ENCODE peak calls at places on chromosomes 3 and 15, in nine cellular contexts. One of them, this sample, is unnamed.

GRCh38 chr3:107842940-107843339 is 247.9 kb downstream of the CD47 start:
- DNase-seq in MV-4-11: no peak
- DNase-seq in globus pallidus: no peak
- DNase-seq in GDM1: no peak
- DNase-seq in activated T-cell treated with anti-CD3 and anti-CD28 coated beads for 1 hour: no peak
- DNase-seq in left cardiac atrium: no peak
- DNase-seq in thoracic aorta: no peak
- DNase-seq in left ventricle myocardium superior: no peak
- DNase-seq in GM04503: no peak
- DNase-seq in this sample: no peak

GRCh38 chr3:139427283-139428060 is 38.0 kb upstream of the COPB2 start:
- DNase-seq in MV-4-11: peak; percentile 81
- DNase-seq in globus pallidus: peak; percentile 85
- DNase-seq in GDM1: peak; percentile 4
- DNase-seq in activated T-cell treated with anti-CD3 and anti-CD28 coated beads for 1 hour: no peak
- DNase-seq in left cardiac atrium: no peak
- DNase-seq in thoracic aorta: no peak
- DNase-seq in left ventricle myocardium superior: no peak
- DNase-seq in GM04503: peak; percentile 34
- DNase-seq in this sample: no peak

GRCh38 chr3:143343944-143344343 is 224.4 kb downstream of the CHST2 start:
- DNase-seq in MV-4-11: no peak
- DNase-seq in globus pallidus: peak; percentile 61
- DNase-seq in GDM1: no peak
- DNase-seq in activated T-cell treated with anti-CD3 and anti-CD28 coated beads for 1 hour: no peak
- DNase-seq in left cardiac atrium: no peak
- DNase-seq in thoracic aorta: no peak
- DNase-seq in left ventricle myocardium superior: no peak
- DNase-seq in GM04503: no peak
- DNase-seq in this sample: no peak

GRCh38 chr3:115245899-115246298 is 98.8 kb upstream of the ZBTB20 start:
- DNase-seq in MV-4-11: peak; percentile 9
- DNase-seq in globus pallidus: no peak
- DNase-seq in GDM1: no peak
- DNase-seq in activated T-cell treated with anti-CD3 and anti-CD28 coated beads for 1 hour: no peak
- DNase-seq in left cardiac atrium: no peak
- DNase-seq in thoracic aorta: no peak
- DNase-seq in left ventricle myocardium superior: no peak
- DNase-seq in GM04503: no peak
- DNase-seq in this sample: no peak

GRCh38 chr3:146469206-146470017 is at the start of gene PLSCR2:
- DNase-seq in MV-4-11: no peak
- DNase-seq in globus pallidus: peak; percentile 22
- DNase-seq in GDM1: no peak
- DNase-seq in activated T-cell treated with anti-CD3 and anti-CD28 coated beads for 1 hour: peak; percentile 52
- DNase-seq in left cardiac atrium: peak; percentile 67
- DNase-seq in thoracic aorta: peak; percentile 8
- DNase-seq in left ventricle myocardium superior: peak; percentile 69
- DNase-seq in GM04503: no peak
- DNase-seq in this sample: peak; percentile 86

GRCh38 chr3:192835818-192836468 is 81.7 kb downstream of the MB21D2 start:
- DNase-seq in MV-4-11: peak; percentile 82
- DNase-seq in globus pallidus: no peak
- DNase-seq in GDM1: no peak
- DNase-seq in activated T-cell treated with anti-CD3 and anti-CD28 coated beads for 1 hour: no peak
- DNase-seq in left cardiac atrium: peak; percentile 41
- DNase-seq in thoracic aorta: no peak
- DNase-seq in left ventricle myocardium superior: peak; percentile 68
- DNase-seq in GM04503: peak; percentile 45
- DNase-seq in this sample: peak; percentile 70

GRCh38 chr3:134252766-134253165 is 2.1 kb upstream of the RYK start:
- DNase-seq in MV-4-11: no peak
- DNase-seq in globus pallidus: no peak
- DNase-seq in GDM1: no peak
- DNase-seq in activated T-cell treated with anti-CD3 and anti-CD28 coated beads for 1 hour: no peak
- DNase-seq in left cardiac atrium: no peak
- DNase-seq in thoracic aorta: no peak
- DNase-seq in left ventricle myocardium superior: no peak
- DNase-seq in GM04503: no peak
- DNase-seq in this sample: no peak

GRCh38 chr3:64642327-64643151 is 45.3 kb downstream of the ADAMTS9 start:
- DNase-seq in MV-4-11: no peak
- DNase-seq in globus pallidus: no peak
- DNase-seq in GDM1: no peak
- DNase-seq in activated T-cell treated with anti-CD3 and anti-CD28 coated beads for 1 hour: no peak
- DNase-seq in left cardiac atrium: no peak
- DNase-seq in thoracic aorta: no peak
- DNase-seq in left ventricle myocardium superior: no peak
- DNase-seq in GM04503: no peak
- DNase-seq in this sample: no peak

GRCh38 chr3:58766587-58767282 is 100.2 kb upstream of the FAM3D start:
- DNase-seq in MV-4-11: no peak
- DNase-seq in globus pallidus: no peak
- DNase-seq in GDM1: no peak
- DNase-seq in activated T-cell treated with anti-CD3 and anti-CD28 coated beads for 1 hour: no peak
- DNase-seq in left cardiac atrium: no peak
- DNase-seq in thoracic aorta: no peak
- DNase-seq in left ventricle myocardium superior: no peak
- DNase-seq in GM04503: no peak
- DNase-seq in this sample: no peak

GRCh38 chr3:100042577-100042981 is 71.7 kb downstream of the FILIP1L start:
- DNase-seq in MV-4-11: no peak
- DNase-seq in globus pallidus: no peak
- DNase-seq in GDM1: no peak
- DNase-seq in activated T-cell treated with anti-CD3 and anti-CD28 coated beads for 1 hour: no peak
- DNase-seq in left cardiac atrium: no peak
- DNase-seq in thoracic aorta: no peak
- DNase-seq in left ventricle myocardium superior: no peak
- DNase-seq in GM04503: peak; percentile 73
- DNase-seq in this sample: no peak

GRCh38 chr15:74768771-74769342 is 13.0 kb upstream of the CSK start:
- DNase-seq in MV-4-11: peak; percentile 37
- DNase-seq in globus pallidus: peak; percentile 54
- DNase-seq in GDM1: peak; percentile 22
- DNase-seq in activated T-cell treated with anti-CD3 and anti-CD28 coated beads for 1 hour: no peak
- DNase-seq in left cardiac atrium: peak; percentile 67
- DNase-seq in thoracic aorta: no peak
- DNase-seq in left ventricle myocardium superior: peak; percentile 70
- DNase-seq in GM04503: no peak
- DNase-seq in this sample: peak; percentile 78

GRCh38 chr3:196202516-196202970 is 8.7 kb downstream of the ZDHHC19 start:
- DNase-seq in MV-4-11: peak; percentile 92
- DNase-seq in globus pallidus: no peak
- DNase-seq in GDM1: no peak
- DNase-seq in activated T-cell treated with anti-CD3 and anti-CD28 coated beads for 1 hour: no peak
- DNase-seq in left cardiac atrium: peak; percentile 56
- DNase-seq in thoracic aorta: no peak
- DNase-seq in left ventricle myocardium superior: peak; percentile 66
- DNase-seq in GM04503: no peak
- DNase-seq in this sample: peak; percentile 80

GRCh38 chr15:85778107-85778776 is 16.5 kb downstream of the KLHL25 start:
- DNase-seq in MV-4-11: no peak
- DNase-seq in globus pallidus: no peak
- DNase-seq in GDM1: no peak
- DNase-seq in activated T-cell treated with anti-CD3 and anti-CD28 coated beads for 1 hour: no peak
- DNase-seq in left cardiac atrium: peak; percentile 28
- DNase-seq in thoracic aorta: no peak
- DNase-seq in left ventricle myocardium superior: no peak
- DNase-seq in GM04503: no peak
- DNase-seq in this sample: peak; percentile 63

GRCh38 chr3:29488922-29489321 is 208.1 kb downstream of the RBMS3 start:
- DNase-seq in MV-4-11: no peak
- DNase-seq in globus pallidus: no peak
- DNase-seq in GDM1: no peak
- DNase-seq in activated T-cell treated with anti-CD3 and anti-CD28 coated beads for 1 hour: no peak
- DNase-seq in left cardiac atrium: no peak
- DNase-seq in thoracic aorta: no peak
- DNase-seq in left ventricle myocardium superior: no peak
- DNase-seq in GM04503: no peak
- DNase-seq in this sample: no peak

This sample was measured in right cardiac atrium.